ENCODE peak calls at places on chromosomes 2 and 18, in ten cellular contexts. One of them, this sample, is unnamed. For H3K4me1, the result is how much of the 10 kb centered on the place peaks cover.

GRCh38 chr2:33681333-33681732 is 82.2 kb upstream of the FAM98A start:
- DNase-seq in esophagus muscularis mucosa: no peak
- DNase-seq in GM12878: no peak
- DNase-seq in SK-N-SH: no peak
- DNase-seq in HepG2: no peak
- DNase-seq in suprapubic skin: no peak
- DNase-seq in transverse colon: no peak
- DNase-seq in K562: no peak
- DNase-seq in H1: no peak
- DNase-seq in sigmoid colon: no peak
- DNase-seq in this sample: no peak

GRCh38 chr2:15458277-15458676 is 102.9 kb downstream of the NBAS start:
- DNase-seq in K562: no peak
- DNase-seq in H1: no peak
- DNase-seq in SK-N-SH: no peak
- DNase-seq in esophagus muscularis mucosa: no peak
- DNase-seq in transverse colon: no peak
- DNase-seq in sigmoid colon: no peak
- DNase-seq in HepG2: no peak
- DNase-seq in suprapubic skin: no peak
- DNase-seq in GM12878: no peak
- DNase-seq in this sample: no peak

GRCh38 chr2:219084791-219085190 is 24.1 kb upstream of the IHH start:
- DNase-seq in suprapubic skin: no peak
- DNase-seq in sigmoid colon: no peak
- DNase-seq in SK-N-SH: no peak
- DNase-seq in GM12878: no peak
- DNase-seq in K562: no peak
- DNase-seq in esophagus muscularis mucosa: no peak
- DNase-seq in H1: no peak
- DNase-seq in HepG2: no peak
- DNase-seq in transverse colon: no peak
- DNase-seq in this sample: no peak

GRCh38 chr2:626491-627339 is 50.5 kb downstream of the TMEM18 start:
- DNase-seq in GM12878: no peak
- DNase-seq in sigmoid colon: no peak
- DNase-seq in suprapubic skin: no peak
- DNase-seq in K562: no peak
- DNase-seq in SK-N-SH: peak
- DNase-seq in HepG2: no peak
- DNase-seq in esophagus muscularis mucosa: peak
- DNase-seq in H1: no peak
- DNase-seq in transverse colon: no peak
- DNase-seq in this sample: no peak

GRCh38 chr2:150376627-150377335 is 110.7 kb downstream of the RND3 start:
- DNase-seq in SK-N-SH: no peak
- DNase-seq in K562: no peak
- DNase-seq in GM12878: no peak
- DNase-seq in esophagus muscularis mucosa: no peak
- DNase-seq in sigmoid colon: no peak
- DNase-seq in transverse colon: no peak
- DNase-seq in H1: no peak
- DNase-seq in suprapubic skin: no peak
- DNase-seq in HepG2: peak
- DNase-seq in this sample: no peak

GRCh38 chr18:48947102-48947501 is 3.7 kb downstream of the SMAD7 start:
- DNase-seq in K562: no peak
- DNase-seq in GM12878: no peak
- DNase-seq in HepG2: no peak
- DNase-seq in suprapubic skin: no peak
- DNase-seq in esophagus muscularis mucosa: no peak
- DNase-seq in H1: no peak
- DNase-seq in SK-N-SH: no peak
- DNase-seq in transverse colon: no peak
- DNase-seq in sigmoid colon: no peak
- DNase-seq in this sample: no peak

GRCh38 chr2:119338826-119339561 is 27.6 kb downstream of the C2orf76 start:
- DNase-seq in esophagus muscularis mucosa: no peak
- DNase-seq in H1: no peak
- DNase-seq in GM12878: peak
- DNase-seq in K562: peak
- DNase-seq in sigmoid colon: no peak
- DNase-seq in SK-N-SH: no peak
- DNase-seq in transverse colon: peak
- DNase-seq in suprapubic skin: no peak
- DNase-seq in HepG2: no peak
- DNase-seq in this sample: no peak

GRCh38 chr2:240968731-240969624 is 29.4 kb upstream of the SNED1 start:
- DNase-seq in esophagus muscularis mucosa: no peak
- DNase-seq in GM12878: no peak
- DNase-seq in K562: no peak
- DNase-seq in HepG2: peak
- DNase-seq in transverse colon: no peak
- DNase-seq in suprapubic skin: peak
- DNase-seq in SK-N-SH: peak
- DNase-seq in sigmoid colon: no peak
- DNase-seq in H1: no peak
- DNase-seq in this sample: no peak

GRCh38 chr2:224883700-224884099 is 158.6 kb downstream of the DOCK10 start:
- DNase-seq in transverse colon: no peak
- DNase-seq in GM12878: no peak
- DNase-seq in K562: no peak
- DNase-seq in sigmoid colon: no peak
- DNase-seq in H1: no peak
- DNase-seq in HepG2: no peak
- DNase-seq in suprapubic skin: no peak
- DNase-seq in SK-N-SH: no peak
- DNase-seq in esophagus muscularis mucosa: no peak
- DNase-seq in this sample: no peak

GRCh38 chr2:224883172-224883516 is 159.1 kb downstream of the DOCK10 start:
- DNase-seq in K562: no peak
- DNase-seq in suprapubic skin: no peak
- DNase-seq in SK-N-SH: no peak
- DNase-seq in H1: no peak
- DNase-seq in HepG2: no peak
- DNase-seq in esophagus muscularis mucosa: no peak
- DNase-seq in sigmoid colon: no peak
- DNase-seq in transverse colon: no peak
- DNase-seq in GM12878: no peak
- DNase-seq in this sample: no peak

GRCh38 chr2:224882291-224883171 is 159.7 kb downstream of the DOCK10 start:
- DNase-seq in GM12878: no peak
- DNase-seq in H1: no peak
- DNase-seq in K562: no peak
- DNase-seq in sigmoid colon: no peak
- DNase-seq in SK-N-SH: no peak
- DNase-seq in esophagus muscularis mucosa: no peak
- DNase-seq in transverse colon: no peak
- DNase-seq in HepG2: no peak
- DNase-seq in suprapubic skin: no peak
- DNase-seq in this sample: no peak

GRCh38 chr2:224885295-224885694 is 157.0 kb downstream of the DOCK10 start:
- DNase-seq in SK-N-SH: no peak
- DNase-seq in suprapubic skin: no peak
- DNase-seq in transverse colon: no peak
- DNase-seq in H1: no peak
- DNase-seq in esophagus muscularis mucosa: no peak
- DNase-seq in GM12878: no peak
- DNase-seq in K562: no peak
- DNase-seq in HepG2: no peak
- DNase-seq in sigmoid colon: no peak
- DNase-seq in this sample: no peak

DNA sequence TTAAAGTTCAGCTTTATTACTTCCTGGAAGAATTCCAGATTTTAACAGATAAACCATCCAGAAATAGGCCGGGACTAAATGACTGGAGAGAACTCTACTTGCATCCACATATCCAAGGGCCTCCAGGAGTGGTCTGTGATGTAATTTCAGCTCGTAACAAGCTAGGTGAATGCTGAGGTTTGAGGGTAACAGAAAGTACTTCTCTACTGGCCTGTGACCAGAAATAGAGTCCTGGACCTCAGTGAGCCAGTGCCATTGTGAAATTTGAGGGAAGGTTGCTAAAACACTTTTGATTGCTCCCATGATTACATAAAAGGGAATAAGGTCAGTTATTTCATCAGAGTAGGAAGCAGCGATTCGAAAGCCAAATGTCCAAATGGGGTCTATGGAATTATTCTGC is 158.1 kb downstream of the DOCK10 start:
- DNase-seq in H1: no peak
- DNase-seq in SK-N-SH: peak
- DNase-seq in GM12878: no peak
- DNase-seq in suprapubic skin: no peak
- DNase-seq in sigmoid colon: no peak
- DNase-seq in HepG2: no peak
- DNase-seq in K562: no peak
- DNase-seq in transverse colon: no peak
- DNase-seq in esophagus muscularis mucosa: no peak
- DNase-seq in this sample: no peak
- TF ChIP-seq POLR2AphosphoS5 in H1: no peak
- TF ChIP-seq POLR2AphosphoS5 in SK-N-SH: no peak
- TF ChIP-seq POLR2AphosphoS5 in GM12878: no peak
- TF ChIP-seq POLR2AphosphoS5 in suprapubic skin: no peak
- TF ChIP-seq POLR2AphosphoS5 in sigmoid colon: no peak
- TF ChIP-seq POLR2AphosphoS5 in HepG2: no peak
- TF ChIP-seq POLR2AphosphoS5 in K562: no peak
- TF ChIP-seq POLR2AphosphoS5 in transverse colon: no peak
- TF ChIP-seq POLR2AphosphoS5 in esophagus muscularis mucosa: no peak
- TF ChIP-seq POLR2AphosphoS5 in this sample: no peak

DNA sequence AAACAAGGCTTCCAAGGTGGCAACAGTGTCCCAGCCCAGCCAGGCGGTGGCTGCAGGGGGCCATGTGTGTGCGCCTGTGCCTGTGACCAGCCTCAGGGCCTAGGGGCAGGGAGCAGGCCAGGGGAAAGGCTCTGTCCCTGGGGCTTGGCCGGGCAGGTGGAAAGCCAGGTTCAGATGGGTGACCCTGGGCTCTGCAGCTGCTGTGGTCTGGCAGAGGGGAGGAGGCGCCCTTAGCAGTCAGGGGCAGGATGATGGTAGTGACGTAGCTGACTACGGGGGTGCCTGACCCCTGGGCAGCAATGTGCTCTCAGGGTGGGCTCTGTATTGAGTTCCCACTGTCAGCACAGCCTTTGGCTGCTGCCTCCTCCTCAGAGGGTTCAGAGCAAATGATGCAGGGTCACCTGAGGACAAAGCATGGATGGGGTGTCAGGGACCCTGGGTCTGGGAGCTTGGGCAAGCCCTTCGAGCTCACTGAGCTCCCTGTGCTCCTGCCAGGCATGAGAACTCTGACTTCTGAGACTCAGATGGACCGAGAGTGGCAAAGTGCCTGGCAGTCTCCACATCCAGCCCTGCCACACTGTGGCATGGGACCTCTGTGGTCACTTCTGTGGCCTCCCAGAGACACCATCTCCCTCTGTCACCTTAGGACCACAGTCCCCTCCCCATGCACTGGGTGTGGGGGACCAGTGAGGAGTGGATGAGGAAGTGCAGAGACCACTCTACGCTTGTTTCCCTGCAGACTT is 56.6 kb upstream of the ALPP start:
- DNase-seq in suprapubic skin: no peak
- DNase-seq in transverse colon: peak
- DNase-seq in esophagus muscularis mucosa: no peak
- DNase-seq in sigmoid colon: peak
- DNase-seq in H1: no peak
- DNase-seq in K562: no peak
- DNase-seq in HepG2: no peak
- DNase-seq in SK-N-SH: no peak
- DNase-seq in GM12878: no peak
- DNase-seq in this sample: peak
- TF ChIP-seq EP300 in suprapubic skin: no peak
- TF ChIP-seq EP300 in transverse colon: no peak
- TF ChIP-seq EP300 in esophagus muscularis mucosa: no peak
- TF ChIP-seq EP300 in sigmoid colon: no peak
- TF ChIP-seq EP300 in H1: no peak
- TF ChIP-seq EP300 in K562: no peak
- TF ChIP-seq EP300 in HepG2: no peak
- TF ChIP-seq EP300 in SK-N-SH: no peak
- TF ChIP-seq EP300 in GM12878: no peak
- TF ChIP-seq EP300 in this sample: no peak

DNA sequence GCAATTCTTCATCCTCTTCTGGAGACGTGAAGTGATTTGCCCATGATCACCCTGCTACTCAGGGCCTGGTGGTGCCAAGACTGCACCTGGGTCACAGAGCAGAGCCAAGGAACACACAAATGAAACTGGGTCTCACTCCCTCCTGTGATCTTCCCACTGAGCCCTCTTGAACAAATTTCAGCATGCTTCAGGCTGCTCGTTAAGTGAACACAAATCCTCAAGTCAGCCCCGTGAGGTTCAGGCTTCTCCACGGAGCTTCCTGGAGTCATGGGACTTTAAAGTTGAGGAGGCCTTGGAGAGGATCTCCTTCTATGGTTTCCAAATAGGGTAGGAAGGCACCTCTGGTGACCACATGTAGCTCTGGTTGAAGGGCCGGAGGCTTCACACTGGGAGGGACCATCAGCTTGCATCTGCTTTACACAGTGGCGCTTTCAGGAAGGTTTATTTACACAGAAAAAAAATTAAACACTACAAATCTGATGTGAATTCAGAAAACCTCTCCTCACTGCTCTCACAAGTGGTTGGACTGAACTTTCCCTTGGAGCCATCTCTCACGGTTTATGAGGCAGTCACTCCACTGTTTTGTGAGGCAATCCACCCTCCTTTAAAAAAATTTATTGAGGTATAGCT is 255.4 kb downstream of the LOXHD1 start:
- DNase-seq in sigmoid colon: no peak
- DNase-seq in transverse colon: no peak
- DNase-seq in esophagus muscularis mucosa: no peak
- DNase-seq in SK-N-SH: no peak
- DNase-seq in GM12878: no peak
- DNase-seq in suprapubic skin: no peak
- DNase-seq in HepG2: no peak
- DNase-seq in K562: no peak
- DNase-seq in H1: no peak
- DNase-seq in this sample: no peak
- H3K4me1 ChIP-seq in sigmoid colon: under half
- H3K4me1 ChIP-seq in transverse colon: under half
- H3K4me1 ChIP-seq in esophagus muscularis mucosa: under half
- H3K4me1 ChIP-seq in SK-N-SH: under half
- H3K4me1 ChIP-seq in GM12878: under half
- H3K4me1 ChIP-seq in suprapubic skin: under half
- H3K4me1 ChIP-seq in HepG2: under half
- H3K4me1 ChIP-seq in K562: under half
- H3K4me1 ChIP-seq in H1: under half
- H3K4me1 ChIP-seq in this sample: under half

DNA sequence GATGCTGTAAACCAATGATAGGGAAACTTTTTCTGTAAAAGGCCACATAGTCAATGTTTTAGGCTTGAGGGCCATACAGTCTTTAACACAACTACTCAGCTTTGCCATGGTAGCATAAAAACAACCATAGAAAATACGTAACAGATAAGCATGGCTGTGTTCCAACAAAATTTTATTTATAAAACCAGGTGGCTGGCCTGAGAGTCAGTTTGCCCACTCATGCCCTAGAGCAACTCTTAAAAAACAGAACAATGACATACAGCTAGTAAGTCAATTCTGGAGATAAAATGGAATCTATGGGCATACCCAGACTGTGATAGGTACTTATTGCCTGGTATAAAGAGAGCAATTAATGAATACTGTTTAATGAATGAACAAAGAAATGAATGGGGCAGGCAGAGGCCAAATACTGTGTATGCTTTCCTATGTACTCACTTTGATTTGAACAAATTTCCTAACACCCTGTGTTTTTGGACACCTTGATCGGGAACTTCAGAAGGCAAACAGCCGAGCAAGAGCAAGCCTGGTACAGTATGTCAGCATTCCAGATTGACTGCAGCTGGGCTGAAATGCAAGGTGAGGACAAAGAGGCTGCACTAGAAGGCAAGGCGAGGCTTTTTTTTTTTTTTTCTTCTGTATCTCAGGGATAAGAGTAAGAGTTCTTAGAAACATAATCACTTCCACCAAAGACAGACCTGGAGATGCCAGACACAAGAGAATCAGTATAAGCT is 315.3 kb downstream of the CLIP4 start:
- DNase-seq in SK-N-SH: peak
- DNase-seq in sigmoid colon: no peak
- DNase-seq in transverse colon: no peak
- DNase-seq in GM12878: no peak
- DNase-seq in HepG2: no peak
- DNase-seq in esophagus muscularis mucosa: no peak
- DNase-seq in K562: no peak
- DNase-seq in suprapubic skin: no peak
- DNase-seq in H1: no peak
- DNase-seq in this sample: no peak
- TF ChIP-seq POLR2AphosphoS5 in SK-N-SH: no peak
- TF ChIP-seq POLR2AphosphoS5 in sigmoid colon: no peak
- TF ChIP-seq POLR2AphosphoS5 in transverse colon: no peak
- TF ChIP-seq POLR2AphosphoS5 in GM12878: no peak
- TF ChIP-seq POLR2AphosphoS5 in HepG2: no peak
- TF ChIP-seq POLR2AphosphoS5 in esophagus muscularis mucosa: no peak
- TF ChIP-seq POLR2AphosphoS5 in K562: no peak
- TF ChIP-seq POLR2AphosphoS5 in suprapubic skin: no peak
- TF ChIP-seq POLR2AphosphoS5 in H1: no peak
- TF ChIP-seq POLR2AphosphoS5 in this sample: no peak

This sample was measured in stomach.